ENCODE peak calls at places on chromosomes 6 and 20, in four cellular contexts. One of them, this sample, is unnamed.
A peak's percentile ranks its signal among the peaks of the same experiment; 100 is the strongest.

GRCh38 chr6:7314414-7314813 is 1.4 kb upstream of the SSR1 start:
- DNase-seq in NCI-H187 treated with DMSO at 0.1 percent for 48 hours: no peak
- DNase-seq in iris pigment epithelial cell: no peak
- DNase-seq in RWPE1: no peak
- DNase-seq in this sample: no peak

GRCh38 chr6:106379951-106380350 is 19.4 kb downstream of the CRYBG1 start:
- DNase-seq in NCI-H187 treated with DMSO at 0.1 percent for 48 hours: no peak
- DNase-seq in iris pigment epithelial cell: no peak
- DNase-seq in RWPE1: no peak
- DNase-seq in this sample: no peak

GRCh38 chr6:41591859-41592502 is 45.8 kb downstream of the FOXP4 start:
- DNase-seq in NCI-H187 treated with DMSO at 0.1 percent for 48 hours: no peak
- DNase-seq in iris pigment epithelial cell: peak; percentile 47
- DNase-seq in RWPE1: peak; percentile 90
- DNase-seq in this sample: no peak

GRCh38 chr6:138996524-138996923 is 8.5 kb upstream of the REPS1 start:
- DNase-seq in NCI-H187 treated with DMSO at 0.1 percent for 48 hours: no peak
- DNase-seq in iris pigment epithelial cell: no peak
- DNase-seq in RWPE1: no peak
- DNase-seq in this sample: no peak

GRCh38 chr20:49979030-49979832 is 3.5 kb upstream of the SNAI1 start:
- DNase-seq in NCI-H187 treated with DMSO at 0.1 percent for 48 hours: no peak
- DNase-seq in iris pigment epithelial cell: no peak
- DNase-seq in RWPE1: peak; percentile 86
- DNase-seq in this sample: no peak

GRCh38 chr6:24858154-24858801 is 59.6 kb upstream of the ARMH2 start:
- DNase-seq in NCI-H187 treated with DMSO at 0.1 percent for 48 hours: no peak
- DNase-seq in iris pigment epithelial cell: peak; percentile 7
- DNase-seq in RWPE1: peak; percentile 82
- DNase-seq in this sample: no peak

GRCh38 chr20:37598101-37598530 is 70.4 kb upstream of the BLCAP start:
- DNase-seq in NCI-H187 treated with DMSO at 0.1 percent for 48 hours: no peak
- DNase-seq in iris pigment epithelial cell: no peak
- DNase-seq in RWPE1: no peak
- DNase-seq in this sample: peak; percentile 35

GRCh38 chr6:139939189-139939979 is 564.9 kb upstream of the CITED2 start:
- DNase-seq in NCI-H187 treated with DMSO at 0.1 percent for 48 hours: no peak
- DNase-seq in iris pigment epithelial cell: no peak
- DNase-seq in RWPE1: no peak
- DNase-seq in this sample: no peak

GRCh38 chr20:13546497-13547131 is 92.1 kb downstream of the TASP1 start:
- DNase-seq in NCI-H187 treated with DMSO at 0.1 percent for 48 hours: no peak
- DNase-seq in iris pigment epithelial cell: peak; percentile 71
- DNase-seq in RWPE1: peak; percentile 64
- DNase-seq in this sample: peak; percentile 29

GRCh38 chr6:49457771-49458170 is 5.3 kb downstream of the MMUT start:
- DNase-seq in NCI-H187 treated with DMSO at 0.1 percent for 48 hours: no peak
- DNase-seq in iris pigment epithelial cell: peak; percentile 35
- DNase-seq in RWPE1: no peak
- DNase-seq in this sample: no peak

GRCh38 chr20:61932199-61932592 is 133.5 kb downstream of the TAF4 start:
- DNase-seq in NCI-H187 treated with DMSO at 0.1 percent for 48 hours: no peak
- DNase-seq in iris pigment epithelial cell: no peak
- DNase-seq in RWPE1: no peak
- DNase-seq in this sample: no peak

GRCh38 chr20:46142124-46142523 is 24.0 kb downstream of the CD40 start:
- DNase-seq in NCI-H187 treated with DMSO at 0.1 percent for 48 hours: no peak
- DNase-seq in iris pigment epithelial cell: no peak
- DNase-seq in RWPE1: no peak
- DNase-seq in this sample: no peak

GRCh38 chr6:41037107-41037900 is 1.7 kb downstream of the UNC5CL start:
- DNase-seq in NCI-H187 treated with DMSO at 0.1 percent for 48 hours: no peak
- DNase-seq in iris pigment epithelial cell: no peak
- DNase-seq in RWPE1: no peak
- DNase-seq in this sample: no peak

GRCh38 chr6:96468681-96469224 is 52.9 kb upstream of the UFL1 start:
- DNase-seq in NCI-H187 treated with DMSO at 0.1 percent for 48 hours: peak; percentile 3
- DNase-seq in iris pigment epithelial cell: no peak
- DNase-seq in RWPE1: no peak
- DNase-seq in this sample: no peak

GRCh38 chr6:149425224-149425623 is 25.2 kb downstream of the SUMO4 start:
- DNase-seq in NCI-H187 treated with DMSO at 0.1 percent for 48 hours: no peak
- DNase-seq in iris pigment epithelial cell: no peak
- DNase-seq in RWPE1: no peak
- DNase-seq in this sample: no peak

GRCh38 chr6:39037707-39038106 is 10.9 kb upstream of the GLP1R start:
- DNase-seq in NCI-H187 treated with DMSO at 0.1 percent for 48 hours: no peak
- DNase-seq in iris pigment epithelial cell: no peak
- DNase-seq in RWPE1: no peak
- DNase-seq in this sample: no peak

GRCh38 chr20:19934792-19935491 is 82.2 kb upstream of the NAA20 start:
- DNase-seq in NCI-H187 treated with DMSO at 0.1 percent for 48 hours: no peak
- DNase-seq in iris pigment epithelial cell: peak; percentile 23
- DNase-seq in RWPE1: peak; percentile 50
- DNase-seq in this sample: peak; percentile 21